ENCODE peak calls at places on chromosomes 16 and 17, in nine cellular contexts. One of them, this sample, is unnamed.
A peak's percentile ranks its signal among the peaks of the same experiment; 100 is the strongest.

GRCh38 chr16:11224096-11224893 is 31.7 kb downstream of the SOCS1 start:
- DNase-seq in esophagus squamous epithelium: peak; percentile 47
- DNase-seq in GM12865: peak; percentile 89
- DNase-seq in left cardiac atrium: peak; percentile 82
- DNase-seq in cardiac muscle cell: peak; percentile 38
- DNase-seq in epithelial cell of esophagus: no peak
- DNase-seq in HEK293T: no peak
- DNase-seq in putamen: no peak
- DNase-seq in AG08395: peak; percentile 32
- DNase-seq in this sample: peak; percentile 49

GRCh38 chr17:67433248-67433924 is 56.3 kb downstream of the PITPNC1 start:
- DNase-seq in esophagus squamous epithelium: no peak
- DNase-seq in GM12865: no peak
- DNase-seq in left cardiac atrium: no peak
- DNase-seq in cardiac muscle cell: no peak
- DNase-seq in epithelial cell of esophagus: no peak
- DNase-seq in HEK293T: no peak
- DNase-seq in putamen: no peak
- DNase-seq in AG08395: no peak
- DNase-seq in this sample: no peak

GRCh38 chr16:15598648-15599190 is 44.2 kb downstream of the MARF1 start:
- DNase-seq in esophagus squamous epithelium: no peak
- DNase-seq in GM12865: no peak
- DNase-seq in left cardiac atrium: no peak
- DNase-seq in cardiac muscle cell: no peak
- DNase-seq in epithelial cell of esophagus: no peak
- DNase-seq in HEK293T: no peak
- DNase-seq in putamen: no peak
- DNase-seq in AG08395: no peak
- DNase-seq in this sample: no peak

GRCh38 chr17:73592531-73592961 is 51.7 kb downstream of the SDK2 start:
- DNase-seq in esophagus squamous epithelium: no peak
- DNase-seq in GM12865: no peak
- DNase-seq in left cardiac atrium: no peak
- DNase-seq in cardiac muscle cell: no peak
- DNase-seq in epithelial cell of esophagus: no peak
- DNase-seq in HEK293T: no peak
- DNase-seq in putamen: no peak
- DNase-seq in AG08395: peak; percentile 81
- DNase-seq in this sample: no peak

GRCh38 chr17:45372325-45372869 is 55.6 kb upstream of the MAP3K14 start:
- DNase-seq in esophagus squamous epithelium: no peak
- DNase-seq in GM12865: no peak
- DNase-seq in left cardiac atrium: peak; percentile 11
- DNase-seq in cardiac muscle cell: no peak
- DNase-seq in epithelial cell of esophagus: no peak
- DNase-seq in HEK293T: no peak
- DNase-seq in putamen: no peak
- DNase-seq in AG08395: no peak
- DNase-seq in this sample: no peak

GRCh38 chr17:44584498-44584897 is 27.2 kb downstream of the FZD2 start:
- DNase-seq in esophagus squamous epithelium: no peak
- DNase-seq in GM12865: no peak
- DNase-seq in left cardiac atrium: no peak
- DNase-seq in cardiac muscle cell: peak; percentile 62
- DNase-seq in epithelial cell of esophagus: no peak
- DNase-seq in HEK293T: no peak
- DNase-seq in putamen: no peak
- DNase-seq in AG08395: no peak
- DNase-seq in this sample: no peak

GRCh38 chr16:79437764-79438728 is 162.5 kb downstream of the MAF start:
- DNase-seq in esophagus squamous epithelium: no peak
- DNase-seq in GM12865: no peak
- DNase-seq in left cardiac atrium: peak; percentile 71
- DNase-seq in cardiac muscle cell: no peak
- DNase-seq in epithelial cell of esophagus: peak; percentile 1
- DNase-seq in HEK293T: no peak
- DNase-seq in putamen: peak; percentile 42
- DNase-seq in AG08395: no peak
- DNase-seq in this sample: no peak

GRCh38 chr17:57724038-57724728 is 20.9 kb downstream of the CCDC182 start:
- DNase-seq in esophagus squamous epithelium: no peak
- DNase-seq in GM12865: peak; percentile 67
- DNase-seq in left cardiac atrium: no peak
- DNase-seq in cardiac muscle cell: no peak
- DNase-seq in epithelial cell of esophagus: no peak
- DNase-seq in HEK293T: no peak
- DNase-seq in putamen: no peak
- DNase-seq in AG08395: no peak
- DNase-seq in this sample: peak; percentile 38

GRCh38 chr16:76729525-76729924 is 452.3 kb downstream of the CNTNAP4 start:
- DNase-seq in esophagus squamous epithelium: no peak
- DNase-seq in GM12865: no peak
- DNase-seq in left cardiac atrium: no peak
- DNase-seq in cardiac muscle cell: no peak
- DNase-seq in epithelial cell of esophagus: peak; percentile 47
- DNase-seq in HEK293T: peak; percentile 7
- DNase-seq in putamen: no peak
- DNase-seq in AG08395: no peak
- DNase-seq in this sample: no peak

GRCh38 chr16:22053921-22054341 is 38.4 kb upstream of the VWA3A start:
- DNase-seq in esophagus squamous epithelium: no peak
- DNase-seq in GM12865: peak; percentile 37
- DNase-seq in left cardiac atrium: no peak
- DNase-seq in cardiac muscle cell: no peak
- DNase-seq in epithelial cell of esophagus: no peak
- DNase-seq in HEK293T: no peak
- DNase-seq in putamen: no peak
- DNase-seq in AG08395: no peak
- DNase-seq in this sample: no peak

GRCh38 chr17:72053069-72053846 is 67.6 kb upstream of the SOX9 start:
- DNase-seq in esophagus squamous epithelium: no peak
- DNase-seq in GM12865: no peak
- DNase-seq in left cardiac atrium: no peak
- DNase-seq in cardiac muscle cell: no peak
- DNase-seq in epithelial cell of esophagus: no peak
- DNase-seq in HEK293T: peak; percentile 17
- DNase-seq in putamen: no peak
- DNase-seq in AG08395: no peak
- DNase-seq in this sample: no peak

GRCh38 chr17:58960068-58960467 is 146.6 kb downstream of the TRIM37 start:
- DNase-seq in esophagus squamous epithelium: no peak
- DNase-seq in GM12865: peak; percentile 61
- DNase-seq in left cardiac atrium: no peak
- DNase-seq in cardiac muscle cell: peak; percentile 21
- DNase-seq in epithelial cell of esophagus: peak; percentile 85
- DNase-seq in HEK293T: peak; percentile 19
- DNase-seq in putamen: peak; percentile 8
- DNase-seq in AG08395: peak; percentile 56
- DNase-seq in this sample: no peak

This sample was measured in GDM1.